ENCODE peak calls at places on chromosomes 6 and 20, in seven cellular contexts. A is WERI-Rb-1, H is gastrocnemius medialis, P is body of pancreas, U is PC-9, D is RWPE1, I is H1. R is an unnamed sample.

GRCh38 chr6:84625510-84625909 is 138.9 kb downstream of the TBX18 start:
- DNase-seq in A (no peak), H (no peak), P (no peak), U (no peak), D (no peak), I (no peak), R (no peak)

GRCh38 chr20:59559863-59560262 is 44.5 kb upstream of the PHACTR3 start:
- DNase-seq in A (no peak), H (no peak), P (no peak), U (no peak), D (no peak), I (no peak), R (no peak)

GRCh38 chr6:27684264-27685211 is 211.6 kb upstream of the ZNF184 start:
- DNase-seq in A (no peak), H (no peak), P (peak; percentile 48), U (peak; percentile 80), D (peak; percentile 74), I (peak; percentile 86), R (peak; percentile 44)

GRCh38 chr6:37507082-37507481 is 7.4 kb upstream of the CCDC167 start:
- DNase-seq in A (no peak), H (no peak), P (no peak), U (no peak), D (no peak), I (no peak), R (no peak)

GRCh38 chr20:13229538-13229937 is 8.5 kb downstream of the ISM1 start:
- DNase-seq in A (no peak), H (no peak), P (no peak), U (no peak), D (no peak), I (no peak), R (no peak)

GRCh38 chr20:20713244-20713765 is 861 bp upstream of the RALGAPA2 start:
- DNase-seq in A (no peak), H (peak; percentile 72), P (peak; percentile 22), U (no peak), D (no peak), I (no peak), R (no peak)

GRCh38 chr6:35092362-35093117 is 48.6 kb downstream of the TCP11 start:
- DNase-seq in A (no peak), H (no peak), P (no peak), U (no peak), D (peak; percentile 8), I (peak; percentile 35), R (no peak)

GRCh38 chr20:40687384-40688128 is 1.5 kb downstream of the MAFB start:
- DNase-seq in A (peak; percentile 25), H (peak; percentile 70), P (peak; percentile 75), U (no peak), D (peak; percentile 69), I (peak; percentile 75), R (peak; percentile 93)

GRCh38 chr6:340181-340955 is 48.1 kb downstream of the DUSP22 start:
- DNase-seq in A (no peak), H (no peak), P (no peak), U (no peak), D (no peak), I (no peak), R (no peak)

GRCh38 chr20:59571591-59572314 is 32.6 kb upstream of the PHACTR3 start:
- DNase-seq in A (peak; percentile 54), H (no peak), P (peak; percentile 61), U (peak; percentile 29), D (peak; percentile 93), I (peak; percentile 91), R (peak; percentile 59)

GRCh38 chr6:135191508-135192255 is 10.6 kb downstream of the MYB start:
- DNase-seq in A (no peak), H (no peak), P (no peak), U (no peak), D (no peak), I (no peak), R (no peak)

GRCh38 chr6:123965894-123966293 is 162.2 kb downstream of the NKAIN2 start:
- DNase-seq in A (no peak), H (no peak), P (no peak), U (no peak), D (peak; percentile 34), I (no peak), R (no peak)

GRCh38 chr6:84583784-84584183 is 180.6 kb downstream of the TBX18 start:
- DNase-seq in A (no peak), H (no peak), P (no peak), U (no peak), D (no peak), I (no peak), R (no peak)

GRCh38 chr6:24009319-24009718 is 116.7 kb upstream of the NRSN1 start:
- DNase-seq in A (peak; percentile 28), H (no peak), P (no peak), U (no peak), D (no peak), I (no peak), R (no peak)

GRCh38 chr6:16318538-16318937 is 80.2 kb downstream of the GMPR start:
- DNase-seq in A (no peak), H (peak; percentile 29), P (no peak), U (no peak), D (peak; percentile 17), I (no peak), R (no peak)

GRCh38 chr6:111276736-111277135 is 189.4 kb downstream of the SLC16A10 start:
- DNase-seq in A (no peak), H (no peak), P (no peak), U (no peak), D (no peak), I (no peak), R (no peak)

GRCh38 chr6:133501675-133502275 is 260.6 kb downstream of the EYA4 start:
- DNase-seq in A (no peak), H (no peak), P (no peak), U (no peak), D (no peak), I (no peak), R (no peak)

GRCh38 chr6:157469378-157469777 is 88.4 kb downstream of the ZDHHC14 start:
- DNase-seq in A (no peak), H (no peak), P (no peak), U (peak; percentile 57), D (peak; percentile 48), I (no peak), R (no peak)

GRCh38 chr6:118996289-118996820 is 61.4 kb upstream of the MCM9 start:
- DNase-seq in A (no peak), H (no peak), P (no peak), U (no peak), D (no peak), I (no peak), R (no peak)

GRCh38 chr20:9244811-9245210 is 175.9 kb downstream of the PLCB4 start:
- DNase-seq in A (no peak), H (no peak), P (no peak), U (no peak), D (no peak), I (no peak), R (no peak)

GRCh38 chr20:63290677-63291472 is 2.1 kb upstream of the COL20A1 start:
- DNase-seq in A (peak; percentile 75), H (no peak), P (peak; percentile 67), U (peak; percentile 47), D (peak; percentile 80), I (peak; percentile 98), R (no peak)

DNA sequence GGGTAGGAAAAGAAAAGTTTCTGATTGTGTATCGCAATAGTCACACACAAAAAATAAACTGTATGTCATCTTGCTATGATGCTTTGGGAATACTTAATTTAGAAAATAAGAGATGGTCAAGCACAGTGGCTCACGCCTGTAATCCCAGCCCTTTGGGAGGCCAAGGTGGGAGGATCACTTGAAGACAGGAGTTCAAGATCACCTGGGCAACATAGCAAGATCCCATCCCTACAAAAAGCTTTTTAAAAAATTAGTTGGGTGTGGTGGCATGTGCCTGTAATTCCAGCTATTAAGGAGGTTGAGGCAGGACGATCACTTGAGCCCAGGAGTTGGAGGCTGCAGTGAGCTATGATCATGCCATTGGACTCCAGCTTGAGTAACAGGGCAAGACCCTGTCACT is 27.6 kb downstream of the MAP7 start:
- DNase-seq in A (no peak), H (no peak), P (no peak), U (no peak), D (no peak), I (no peak), R (no peak)
- H3K27ac ChIP-seq in A (no peak overlapping the region), H (no peak overlapping the region), P (no peak overlapping the region), U (no peak overlapping the region), D (no peak overlapping the region), I (no peak overlapping the region), R (no peak overlapping the region)

GRCh38 chr6:21270501-21271290 is 322.9 kb upstream of the SOX4 start:
- DNase-seq in A (no peak), H (no peak), P (no peak), U (no peak), D (no peak), I (no peak), R (no peak)
- H3K27ac ChIP-seq in A (no peak overlapping the region), H (no peak overlapping the region), P (no peak overlapping the region), U (no peak overlapping the region), D (no peak overlapping the region), I (no peak overlapping the region), R (no peak overlapping the region)

GRCh38 chr6:138502546-138502945 is 3.3 kb upstream of the NHSL1 start:
- DNase-seq in A (no peak), H (no peak), P (no peak), U (no peak), D (no peak), I (no peak), R (no peak)

GRCh38 chr6:138499303-138499991 is at the start of gene NHSL1:
- DNase-seq in A (peak; percentile 69), H (no peak), P (peak; percentile 27), U (no peak), D (no peak), I (no peak), R (no peak)

GRCh38 chr6:138498575-138499302 is 555 bp downstream of the NHSL1 start:
- DNase-seq in A (no peak), H (no peak), P (no peak), U (no peak), D (no peak), I (no peak), R (no peak)

GRCh38 chr6:138500045-138500665 is 861 bp upstream of the NHSL1 start:
- DNase-seq in A (no peak), H (no peak), P (no peak), U (no peak), D (no peak), I (no peak), R (no peak)

GRCh38 chr6:138500867-138501446 is 1.7 kb upstream of the NHSL1 start:
- DNase-seq in A (peak; percentile 25), H (no peak), P (no peak), U (no peak), D (no peak), I (no peak), R (no peak)
- H3K27ac ChIP-seq in A (peak overlapping the region; percentile 92), H (no peak overlapping the region), P (peak overlapping the region; percentile 68), U (no peak overlapping the region), D (no peak overlapping the region), I (no peak overlapping the region), R (no peak overlapping the region)

GRCh38 chr20:56689318-56689717 is 60.2 kb downstream of the TFAP2C start:
- DNase-seq in A (no peak), H (no peak), P (no peak), U (peak; percentile 84), D (peak; percentile 88), I (no peak), R (peak; percentile 36)

GRCh38 chr20:56689852-56690485 is 60.9 kb downstream of the TFAP2C start:
- DNase-seq in A (no peak), H (no peak), P (no peak), U (peak; percentile 31), D (no peak), I (no peak), R (no peak)

GRCh38 chr20:56693217-56693616 is 64.1 kb downstream of the TFAP2C start:
- DNase-seq in A (no peak), H (no peak), P (no peak), U (no peak), D (no peak), I (no peak), R (no peak)

GRCh38 chr20:56690531-56691175 is 61.5 kb downstream of the TFAP2C start:
- DNase-seq in A (no peak), H (no peak), P (no peak), U (peak; percentile 69), D (peak; percentile 31), I (no peak), R (no peak)

GRCh38 chr20:56691325-56691990 is 62.4 kb downstream of the TFAP2C start:
- DNase-seq in A (no peak), H (no peak), P (no peak), U (no peak), D (no peak), I (no peak), R (no peak)
- H3K27ac ChIP-seq in A (no peak overlapping the region), H (no peak overlapping the region), P (no peak overlapping the region), U (peak overlapping the region; percentile 99), D (no peak overlapping the region), I (no peak overlapping the region), R (no peak overlapping the region)